ENCODE peak calls at places on chromosomes 5 and 9, in five cellular contexts. T is germinal center, I is activated T-cell treated with anti-CD3 and anti-CD28 coated beads for 1 hour, V is psoas muscle, D is thoracic aorta. G is an unnamed sample.

GRCh38 chr9:113580041-113580953 is 116.8 kb downstream of the RGS3 start:
- DNase-seq in T (peak; percentile 88), I (peak; percentile 40), V (peak; percentile 77), D (peak; percentile 79), G (peak; percentile 88)

GRCh38 chr5:38621331-38621730 is 64.9 kb upstream of the LIFR start:
- DNase-seq in T (no peak), I (no peak), V (no peak), D (no peak), G (no peak)

GRCh38 chr9:102461441-102461840 is 533.7 kb upstream of the CYLC2 start:
- DNase-seq in T (no peak), I (no peak), V (no peak), D (no peak), G (no peak)

GRCh38 chr5:57736716-57737115 is 254.1 kb upstream of the ACTBL2 start:
- DNase-seq in T (no peak), I (no peak), V (no peak), D (no peak), G (no peak)

GRCh38 chr9:87148391-87149237 is 201.3 kb upstream of the GAS1 start:
- DNase-seq in T (no peak), I (no peak), V (peak; percentile 88), D (peak; percentile 74), G (peak; percentile 94)

GRCh38 chr9:95102001-95102433 is 215.5 kb downstream of the FANCC start:
- DNase-seq in T (no peak), I (no peak), V (no peak), D (no peak), G (peak; percentile 62)

GRCh38 chr9:117414220-117414905 is 494 bp downstream of the ASTN2 start:
- DNase-seq in T (peak; percentile 15), I (no peak), V (peak; percentile 25), D (no peak), G (peak; percentile 80)

GRCh38 chr5:2748841-2749513 is 2.5 kb downstream of the IRX2 start:
- DNase-seq in T (no peak), I (no peak), V (no peak), D (no peak), G (no peak)

GRCh38 chr9:4490705-4491620 is 695 bp downstream of the SLC1A1 start:
- DNase-seq in T (peak; percentile 26), I (no peak), V (peak; percentile 22), D (no peak), G (no peak)

GRCh38 chr9:129392093-129392541 is 214.1 kb upstream of the IER5L start:
- DNase-seq in T (no peak), I (no peak), V (no peak), D (no peak), G (no peak)

GRCh38 chr5:177140312-177140711 is 6.7 kb downstream of the NSD1 start:
- DNase-seq in T (no peak), I (no peak), V (no peak), D (no peak), G (no peak)

G was measured in lower leg skin.